ENCODE peak calls at places on chromosomes 2 and 18, in five cellular contexts. V is adrenal gland, K is suprapubic skin, J is HCT116, M is A549. N is an unnamed sample.

GRCh38 chr2:128329607-128330006 is 10.9 kb upstream of the HS6ST1 start:
- DNase-seq in V (no peak), K (no peak), J (no peak), M (no peak), N (no peak)

GRCh38 chr2:83850071-83850725 is 608.9 kb downstream of the SUCLG1 start:
- DNase-seq in V (no peak), K (no peak), J (no peak), M (no peak), N (no peak)

GRCh38 chr2:24521975-24522639 is 31.1 kb downstream of the NCOA1 start:
- DNase-seq in V (no peak), K (no peak), J (no peak), M (no peak), N (no peak)

GRCh38 chr2:187567126-187567525 is 12.9 kb upstream of the TFPI start:
- DNase-seq in V (no peak), K (no peak), J (no peak), M (no peak), N (no peak)

GRCh38 chr2:79882548-79882947 is 369.7 kb downstream of the CTNNA2 start:
- DNase-seq in V (no peak), K (no peak), J (no peak), M (no peak), N (no peak)

GRCh38 chr18:35050638-35051287 is 9.6 kb downstream of the MAPRE2 start:
- DNase-seq in V (no peak), K (no peak), J (no peak), M (no peak), N (no peak)

GRCh38 chr2:152304845-152305244 is 30.1 kb upstream of the FMNL2 start:
- DNase-seq in V (no peak), K (no peak), J (no peak), M (no peak), N (no peak)

GRCh38 chr2:191950132-191950885 is 103.4 kb upstream of the CAVIN2 start:
- DNase-seq in V (no peak), K (no peak), J (no peak), M (peak; percentile 4), N (no peak)

GRCh38 chr2:205683179-205683978 is 1.1 kb downstream of the NRP2 start:
- DNase-seq in V (no peak), K (no peak), J (no peak), M (no peak), N (no peak)

GRCh38 chr2:233426619-233427342 is 72.5 kb downstream of the DGKD start:
- DNase-seq in V (no peak), K (peak; percentile 18), J (peak; percentile 79), M (no peak), N (no peak)

GRCh38 chr2:240604291-240604938 is 17.9 kb downstream of the CAPN10 start:
- DNase-seq in V (peak; percentile 93), K (peak; percentile 76), J (peak; percentile 57), M (peak; percentile 68), N (peak; percentile 73)

GRCh38 chr18:11989966-11990380 is 8.7 kb downstream of the IMPA2 start:
- DNase-seq in V (no peak), K (no peak), J (no peak), M (no peak), N (peak; percentile 86)

GRCh38 chr2:172693529-172694185 is 42.0 kb upstream of the RAPGEF4 start:
- DNase-seq in V (no peak), K (no peak), J (no peak), M (no peak), N (no peak)

GRCh38 chr18:48832961-48833700 is 117.6 kb downstream of the SMAD7 start:
- DNase-seq in V (peak; percentile 68), K (peak; percentile 77), J (peak; percentile 84), M (peak; percentile 19), N (peak; percentile 34)

GRCh38 chr2:53654364-53654763 is 113.2 kb upstream of the CHAC2 start:
- DNase-seq in V (no peak), K (no peak), J (no peak), M (no peak), N (no peak)

GRCh38 chr2:192236136-192236535 is 41.4 kb upstream of the TMEFF2 start:
- DNase-seq in V (no peak), K (no peak), J (no peak), M (no peak), N (no peak)

GRCh38 chr2:198362777-198363176 is 558.4 kb downstream of the PLCL1 start:
- DNase-seq in V (no peak), K (no peak), J (no peak), M (no peak), N (no peak)

GRCh38 chr2:171553858-171554257 is 31.6 kb downstream of the CYBRD1 start:
- DNase-seq in V (peak; percentile 70), K (no peak), J (no peak), M (peak; percentile 79), N (no peak)

GRCh38 chr2:57182941-57183340 is 863.7 kb upstream of the VRK2 start:
- DNase-seq in V (no peak), K (no peak), J (no peak), M (no peak), N (no peak)

DNA sequence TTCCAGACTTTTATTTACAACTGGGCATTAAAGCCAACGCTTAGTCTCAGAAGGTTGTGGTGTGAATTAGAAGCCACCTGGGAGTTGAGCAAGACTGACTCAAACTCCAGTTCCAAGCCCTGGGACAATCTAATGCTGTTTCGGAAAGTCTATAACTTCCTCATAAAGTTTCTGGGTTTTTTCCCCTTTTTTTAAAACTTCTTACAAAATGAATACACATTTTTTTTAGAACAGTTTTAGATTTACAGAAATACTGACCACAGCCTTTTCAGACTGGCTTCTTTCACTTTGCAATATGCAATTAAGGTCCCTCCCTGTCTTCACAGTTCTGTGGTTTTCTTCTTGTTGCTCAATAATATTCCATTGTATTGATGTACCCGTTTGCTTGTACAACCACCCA is 115.9 kb upstream of the TWIST2 start:
- DNase-seq in V (no peak), K (no peak), J (no peak), M (no peak), N (no peak)
- H3K4me3 ChIP-seq in V (no peak overlapping the region), K (no peak overlapping the region), J (no peak overlapping the region), M (no peak overlapping the region), N (no peak overlapping the region)

DNA sequence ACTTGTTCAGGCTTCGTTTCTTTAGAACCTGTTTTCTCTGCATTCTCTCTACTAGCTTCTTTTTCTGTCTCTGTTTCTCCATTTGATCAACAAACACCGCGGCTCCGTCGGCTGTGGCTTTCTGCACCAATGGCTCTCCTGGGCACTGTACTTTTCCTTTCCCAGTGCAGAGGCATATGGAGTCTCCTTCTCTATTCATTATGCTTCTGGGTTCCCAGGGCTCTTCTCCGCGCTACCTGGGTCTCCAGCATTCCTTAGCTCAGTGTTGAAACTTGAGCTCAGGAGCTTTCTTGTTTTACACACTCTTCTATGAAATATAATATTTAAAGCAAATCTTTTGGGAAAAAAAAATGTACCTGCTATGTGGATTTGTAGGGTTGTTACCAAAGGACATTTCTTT is 196.6 kb upstream of the SOX11 start:
- DNase-seq in V (no peak), K (no peak), J (no peak), M (no peak), N (no peak)
- TF ChIP-seq POLR2A in V (no peak), K (no peak), J (no peak), M (no peak), N (no peak)

DNA sequence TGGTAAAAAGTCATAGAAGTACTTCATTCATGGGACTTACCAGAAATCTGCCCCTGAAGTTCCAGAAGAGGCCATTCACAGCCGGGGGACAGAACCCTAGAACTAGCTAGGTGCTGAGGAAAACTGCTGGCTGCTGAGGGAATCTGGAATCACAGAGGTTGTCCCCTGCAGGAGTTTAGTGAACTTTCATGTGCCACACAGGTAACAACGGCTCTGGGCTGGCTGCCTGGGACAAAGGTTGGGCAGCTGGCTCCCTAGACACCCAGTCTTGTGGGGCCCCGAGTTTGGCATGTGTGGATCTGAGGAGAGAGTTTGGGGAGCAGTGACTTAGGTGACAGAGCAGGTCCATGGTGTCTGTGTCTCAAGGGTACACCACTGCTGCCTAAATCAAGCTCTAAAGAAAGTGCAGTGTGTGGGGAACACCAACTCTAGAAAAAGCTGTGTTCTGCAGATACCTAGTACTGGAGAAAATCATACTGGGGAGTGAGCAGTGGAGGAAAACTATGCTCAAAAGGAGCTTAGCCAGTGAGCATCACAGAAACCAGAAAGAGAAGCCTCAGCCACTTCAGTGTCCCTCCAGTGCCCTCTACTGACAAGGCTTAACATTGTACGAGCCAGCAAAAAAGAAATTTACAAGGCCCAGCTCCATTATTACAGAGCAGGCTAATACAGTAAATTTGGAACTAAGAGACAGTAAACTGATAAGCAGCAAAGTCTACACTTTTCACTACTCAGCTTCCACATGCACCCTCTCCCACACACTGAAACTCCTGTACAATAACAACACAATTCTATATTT is 15.2 kb downstream of the GALNT3 start:
- DNase-seq in V (no peak), K (no peak), J (no peak), M (no peak), N (no peak)
- TF ChIP-seq CTCF in V (no peak), K (no peak), J (no peak), M (peak; percentile 32), N (peak; percentile 44)

DNA sequence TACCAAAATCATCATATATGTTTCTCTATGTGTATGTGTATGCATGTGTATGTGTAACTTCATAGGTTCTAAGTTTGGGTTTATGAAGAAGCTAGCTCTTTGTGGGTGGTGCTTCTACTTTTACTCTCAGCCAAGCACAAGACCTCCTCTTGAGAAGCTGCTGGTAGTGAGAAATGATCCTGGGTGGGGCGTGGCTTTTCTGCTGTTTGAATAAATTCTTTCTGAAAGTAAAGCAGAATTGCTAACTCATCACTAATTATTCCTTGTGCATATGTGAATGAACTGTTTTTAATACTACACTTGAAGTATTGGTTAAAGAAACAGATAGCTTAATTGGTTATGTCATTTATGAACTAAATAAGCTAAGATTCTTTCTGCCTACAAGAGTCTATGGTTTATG is 7.6 kb upstream of the GAREM1 start:
- DNase-seq in V (no peak), K (no peak), J (no peak), M (no peak), N (no peak)
- H3K4me3 ChIP-seq in V (no peak overlapping the region), K (no peak overlapping the region), J (no peak overlapping the region), M (no peak overlapping the region), N (no peak overlapping the region)

DNA sequence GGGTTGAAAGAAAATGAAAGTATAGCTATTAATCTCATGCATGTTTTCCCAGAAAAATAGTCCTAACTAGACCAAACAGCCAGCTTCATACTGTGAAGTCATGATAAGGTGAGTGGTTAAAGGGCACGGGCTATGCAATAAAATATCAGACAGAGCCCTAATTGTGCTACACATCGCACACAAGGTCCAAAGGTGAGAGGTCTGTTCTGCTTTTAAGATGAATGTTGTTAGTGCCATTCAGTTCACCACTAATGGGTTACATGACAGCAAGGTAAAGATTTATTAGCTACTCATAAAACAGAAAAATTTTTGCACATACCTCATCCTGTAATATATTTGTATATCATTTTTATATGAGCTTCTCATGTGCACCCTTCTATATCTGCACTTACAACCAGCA is 105.0 kb upstream of the STK17B start:
- DNase-seq in V (no peak), K (no peak), J (no peak), M (no peak), N (no peak)
- TF ChIP-seq POLR2A in V (no peak), K (no peak), J (no peak), M (no peak), N (no peak)

GRCh38 chr2:120949027-120949956 is 213.6 kb downstream of the GLI2 start:
- DNase-seq in V (no peak), K (no peak), J (no peak), M (peak; percentile 33), N (peak; percentile 77)
- TF ChIP-seq CTCF in V (no peak), K (no peak), J (peak; percentile 67), M (peak; percentile 55), N (no peak)

GRCh38 chr2:104944495-104944894 is 90.6 kb downstream of the POU3F3 start:
- DNase-seq in V (no peak), K (no peak), J (peak; percentile 35), M (peak; percentile 3), N (no peak)
- H3K4me3 ChIP-seq in V (no peak overlapping the region), K (no peak overlapping the region), J (no peak overlapping the region), M (no peak overlapping the region), N (no peak overlapping the region)

GRCh38 chr18:22171263-22171838 is 2.0 kb downstream of the GATA6 start:
- DNase-seq in V (no peak), K (no peak), J (no peak), M (no peak), N (peak; percentile 49)
- TF ChIP-seq POLR2A in V (no peak), K (no peak), J (no peak), M (no peak), N (no peak)